ENCODE peak calls at places on chromosomes 6 and 20, in eight cellular contexts. E is tibial nerve, G is tibial artery, T is astrocyte of the spinal cord, C is GM12865, X is IMR-90, J is mammary epithelial cell, H is SK-N-SH. Q is an unnamed sample.

GRCh38 chr6:170271771-170272314 is 19.0 kb downstream of the DLL1 start:
- DNase-seq in E (peak), G (no peak), T (no peak), C (peak), X (no peak), J (no peak), H (no peak), Q (no peak)

GRCh38 chr6:106192824-106193223 is 106.7 kb downstream of the PRDM1 start:
- DNase-seq in E (no peak), G (no peak), T (peak), C (no peak), X (peak), J (peak), H (peak), Q (peak)

GRCh38 chr20:43430265-43430664 is 27.4 kb upstream of the SRSF6 start:
- DNase-seq in E (no peak), G (no peak), T (no peak), C (no peak), X (no peak), J (no peak), H (no peak), Q (no peak)

GRCh38 chr6:50720623-50721022 is 7.3 kb downstream of the TFAP2D start:
- DNase-seq in E (no peak), G (no peak), T (peak), C (peak), X (no peak), J (peak), H (no peak), Q (peak)

GRCh38 chr20:61057313-61058171 is 194.5 kb upstream of the CDH4 start:
- DNase-seq in E (no peak), G (no peak), T (no peak), C (no peak), X (no peak), J (no peak), H (no peak), Q (no peak)

GRCh38 chr6:53466257-53466656 is 78.6 kb downstream of the GCLC start:
- DNase-seq in E (no peak), G (no peak), T (no peak), C (no peak), X (peak), J (peak), H (no peak), Q (no peak)

GRCh38 chr6:143405381-143406154 is 44.9 kb downstream of the ADAT2 start:
- DNase-seq in E (no peak), G (no peak), T (peak), C (no peak), X (peak), J (peak), H (no peak), Q (peak)

GRCh38 chr20:48877299-48877698 is 44.2 kb upstream of the ARFGEF2 start:
- DNase-seq in E (peak), G (peak), T (no peak), C (no peak), X (no peak), J (peak), H (no peak), Q (no peak)

GRCh38 chr6:82057846-82058554 is 189.5 kb downstream of the IBTK start:
- DNase-seq in E (no peak), G (no peak), T (peak), C (no peak), X (peak), J (peak), H (no peak), Q (peak)

GRCh38 chr6:110933913-110934312 is 24.6 kb upstream of the GTF3C6 start:
- DNase-seq in E (no peak), G (no peak), T (no peak), C (no peak), X (no peak), J (no peak), H (no peak), Q (no peak)

GRCh38 chr20:44180814-44181213 is 6.2 kb downstream of the JPH2 start:
- DNase-seq in E (no peak), G (peak), T (no peak), C (no peak), X (peak), J (no peak), H (no peak), Q (peak)

GRCh38 chr6:122833229-122833556 is 44.1 kb downstream of the SMPDL3A start:
- DNase-seq in E (no peak), G (no peak), T (peak), C (no peak), X (no peak), J (no peak), H (no peak), Q (no peak)

GRCh38 chr6:117601811-117602150 is 530 bp downstream of the GOPC start:
- DNase-seq in E (no peak), G (no peak), T (no peak), C (peak), X (no peak), J (peak), H (no peak), Q (no peak)

GRCh38 chr6:94269256-94269655 is 849.9 kb upstream of the EPHA7 start:
- DNase-seq in E (no peak), G (no peak), T (peak), C (no peak), X (no peak), J (no peak), H (no peak), Q (no peak)

GRCh38 chr6:149046822-149047246 is 270.7 kb upstream of the TAB2 start:
- DNase-seq in E (no peak), G (no peak), T (peak), C (peak), X (peak), J (no peak), H (no peak), Q (no peak)

GRCh38 chr6:40937491-40937890 is 101.5 kb downstream of the UNC5CL start:
- DNase-seq in E (no peak), G (no peak), T (no peak), C (no peak), X (peak), J (no peak), H (no peak), Q (peak)

GRCh38 chr6:72554761-72555221 is 67.1 kb upstream of the KCNQ5 start:
- DNase-seq in E (no peak), G (no peak), T (peak), C (no peak), X (peak), J (peak), H (no peak), Q (peak)

GRCh38 chr6:119395192-119395591 is 45.6 kb upstream of the MAN1A1 start:
- DNase-seq in E (no peak), G (no peak), T (no peak), C (peak), X (no peak), J (no peak), H (no peak), Q (no peak)

GRCh38 chr6:109269953-109270517 is 112.2 kb downstream of the CD164 start:
- DNase-seq in E (no peak), G (no peak), T (no peak), C (no peak), X (no peak), J (no peak), H (no peak), Q (no peak)

GRCh38 chr6:33862536-33862935 is 58.7 kb upstream of the MLN start:
- DNase-seq in E (no peak), G (no peak), T (no peak), C (no peak), X (no peak), J (no peak), H (no peak), Q (no peak)

GRCh38 chr6:90039911-90040310 is 145.6 kb downstream of the GJA10 start:
- DNase-seq in E (no peak), G (no peak), T (peak), C (no peak), X (peak), J (no peak), H (no peak), Q (no peak)

GRCh38 chr20:48816282-48816860 is 11.4 kb downstream of the PREX1 start:
- DNase-seq in E (no peak), G (no peak), T (no peak), C (no peak), X (no peak), J (no peak), H (no peak), Q (no peak)

GRCh38 chr20:33790571-33790970 is 20.6 kb upstream of the CHMP4B start:
- DNase-seq in E (no peak), G (no peak), T (no peak), C (no peak), X (no peak), J (no peak), H (no peak), Q (no peak)
- H3K4me3 ChIP-seq in E (no peak), G (no peak), T (no peak), C (no peak), X (no peak), J (no peak), H (no peak), Q (no peak)

DNA sequence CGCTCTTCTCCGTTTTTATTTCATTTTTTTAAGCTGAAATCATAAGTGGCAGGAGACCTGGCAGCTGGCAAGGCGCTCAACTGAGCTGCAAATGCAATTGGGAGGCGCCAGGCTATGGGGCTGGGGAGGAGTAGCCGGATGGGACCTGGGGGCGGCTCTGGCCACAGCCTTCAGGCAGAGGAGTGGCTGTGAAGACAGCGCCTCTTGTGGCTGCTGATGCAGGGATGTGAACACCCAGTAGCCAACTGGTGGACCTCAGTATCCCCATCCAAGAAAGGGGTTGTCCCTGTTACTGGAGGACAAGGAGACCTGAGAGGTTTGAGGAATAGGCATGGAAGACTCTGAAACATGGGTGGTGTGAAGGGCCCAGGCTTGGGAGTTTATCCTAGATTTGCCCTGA is 12.6 kb downstream of the KCNK17 start:
- DNase-seq in E (no peak), G (no peak), T (no peak), C (peak), X (no peak), J (no peak), H (no peak), Q (no peak)
- TF ChIP-seq CTCF in E (no peak), G (no peak), T (peak), C (peak), X (peak), J (peak), H (peak), Q (no peak)

GRCh38 chr6:35489995-35490791 is 6.7 kb downstream of the TEAD3 start:
- DNase-seq in E (peak), G (peak), T (peak), C (no peak), X (peak), J (no peak), H (peak), Q (peak)
- H3K4me3 ChIP-seq in E (no peak), G (peak), T (no peak), C (no peak), X (no peak), J (no peak), H (no peak), Q (no peak)

DNA sequence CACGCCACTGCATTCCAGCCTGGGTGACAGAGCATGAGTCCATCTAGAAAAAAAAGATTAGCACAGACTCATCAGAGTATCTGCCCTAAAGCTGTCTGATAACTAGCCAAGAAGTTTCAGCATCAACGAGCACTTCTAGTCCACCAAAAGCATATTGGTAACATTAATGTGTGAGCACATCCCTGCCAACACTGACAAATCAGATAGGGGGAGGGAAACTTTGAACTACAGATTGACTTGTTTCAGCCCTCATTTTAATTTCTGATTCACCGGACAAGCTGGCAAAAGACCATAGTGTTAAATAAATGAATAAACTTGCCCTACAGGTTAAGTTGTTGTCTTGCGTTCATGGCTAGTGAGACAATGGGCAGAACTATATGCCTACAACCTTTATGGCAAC is 7.7 kb upstream of the SEC63 start:
- DNase-seq in E (no peak), G (no peak), T (no peak), C (no peak), X (peak), J (peak), H (no peak), Q (peak)
- TF ChIP-seq CTCF in E (no peak), G (no peak), T (no peak), C (no peak), X (no peak), J (no peak), H (no peak), Q (no peak)

GRCh38 chr20:62574612-62574993 is 67.7 kb upstream of the SLCO4A1 start:
- DNase-seq in E (no peak), G (no peak), T (no peak), C (no peak), X (no peak), J (no peak), H (no peak), Q (no peak)
- H3K4me3 ChIP-seq in E (no peak), G (no peak), T (no peak), C (no peak), X (no peak), J (no peak), H (no peak), Q (no peak)

GRCh38 chr20:36214684-36215256 is 21.5 kb upstream of the AAR2 start:
- DNase-seq in E (no peak), G (no peak), T (peak), C (peak), X (peak), J (peak), H (peak), Q (peak)

GRCh38 chr20:36215778-36216177 is 20.5 kb upstream of the AAR2 start:
- DNase-seq in E (no peak), G (no peak), T (no peak), C (no peak), X (no peak), J (no peak), H (no peak), Q (no peak)

GRCh38 chr20:36218380-36219064 is 17.8 kb upstream of the AAR2 start:
- DNase-seq in E (no peak), G (no peak), T (no peak), C (no peak), X (no peak), J (no peak), H (no peak), Q (no peak)

GRCh38 chr20:36216314-36217025 is 19.8 kb upstream of the AAR2 start:
- DNase-seq in E (no peak), G (no peak), T (no peak), C (no peak), X (no peak), J (no peak), H (no peak), Q (no peak)

DNA sequence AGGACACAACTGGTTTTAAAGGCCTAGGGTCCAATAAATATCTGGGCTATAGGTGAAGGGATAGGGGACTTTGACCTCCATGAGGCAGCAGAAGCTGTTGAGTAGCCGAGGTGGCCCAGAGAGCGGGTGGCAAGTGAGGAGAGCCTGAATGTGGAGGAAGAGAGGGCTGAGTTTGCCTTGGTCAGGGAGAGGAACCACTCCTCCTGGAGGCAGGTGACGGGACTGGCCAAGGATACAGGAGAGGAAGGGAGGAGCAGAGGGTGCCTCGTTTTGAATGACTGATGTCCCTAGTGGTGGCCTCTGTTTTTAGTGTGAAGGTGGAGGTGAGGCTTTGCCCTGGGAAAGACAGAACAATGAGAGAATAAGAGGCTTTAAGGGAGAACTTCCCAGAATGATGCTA is 19.1 kb upstream of the AAR2 start:
- DNase-seq in E (no peak), G (no peak), T (no peak), C (no peak), X (no peak), J (no peak), H (no peak), Q (no peak)
- TF ChIP-seq CTCF in E (no peak), G (no peak), T (peak), C (no peak), X (no peak), J (no peak), H (no peak), Q (no peak)

GRCh38 chr6:35496851-35497570 is at the start of gene TEAD3:
- DNase-seq in E (peak), G (no peak), T (peak), C (peak), X (peak), J (peak), H (peak), Q (peak)
- H3K4me3 ChIP-seq in E (peak), G (peak), T (peak), C (peak), X (peak), J (peak), H (peak), Q (peak)

DNA sequence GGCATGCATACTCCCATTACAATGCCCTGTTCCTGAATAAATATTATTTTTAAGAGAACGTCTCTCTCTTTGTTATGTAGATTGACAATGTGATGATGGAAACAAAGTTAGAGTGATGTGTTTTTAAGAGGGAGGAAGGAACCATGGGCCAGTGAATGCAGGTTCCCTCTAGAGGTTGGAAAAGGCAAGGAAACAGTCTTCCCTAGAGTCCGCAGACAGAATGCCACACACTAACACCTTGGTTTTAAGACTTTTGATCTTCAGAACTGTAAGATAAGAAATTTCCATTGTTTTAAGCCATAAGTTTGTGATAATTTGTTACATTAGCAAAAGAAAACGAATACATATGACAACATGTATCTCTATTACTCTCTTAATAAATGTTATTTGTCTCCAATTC is 4.7 kb upstream of the CENPW start:
- DNase-seq in E (no peak), G (no peak), T (no peak), C (no peak), X (no peak), J (no peak), H (no peak), Q (no peak)
- TF ChIP-seq CTCF in E (no peak), G (no peak), T (peak), C (no peak), X (no peak), J (no peak), H (no peak), Q (peak)

Q was measured in fibroblast of the aortic adventitia.